ENCODE peak calls at places on chromosome 6, in four cellular contexts. A is mesenchymal stem cell, L is psoas muscle, D is amygdala. T is an unnamed sample.

GRCh38 chr6:43491750-43492661 is 14.6 kb downstream of the TJAP1 start:
- DNase-seq in D (peak), A (no peak), L (peak), T (peak)

GRCh38 chr6:125114248-125114858 is 39.2 kb upstream of the TPD52L1 start:
- DNase-seq in L (peak), A (peak), D (no peak), T (peak)

GRCh38 chr6:169965239-169965638 is 213.8 kb downstream of the ERMARD start:
- DNase-seq in D (no peak), A (no peak), L (no peak), T (no peak)

GRCh38 chr6:31697555-31697954 is 5.6 kb downstream of the ABHD16A start:
- DNase-seq in D (no peak), A (no peak), L (no peak), T (no peak)

GRCh38 chr6:25302677-25303128 is 23.5 kb downstream of the CARMIL1 start:
- DNase-seq in L (no peak), D (no peak), A (peak), T (no peak)

GRCh38 chr6:169251822-169252804 is 1.5 kb downstream of the THBS2 start:
- DNase-seq in L (no peak), A (no peak), D (no peak), T (no peak)

GRCh38 chr6:166460473-166461437 is 78.0 kb upstream of the MPC1 start:
- DNase-seq in D (no peak), A (no peak), L (no peak), T (no peak)

GRCh38 chr6:67676892-67677291 is 958.2 kb upstream of the ADGRB3 start:
- DNase-seq in D (no peak), L (no peak), A (no peak), T (no peak)

GRCh38 chr6:30490031-30490876 is 945 bp downstream of the HLA-E start:
- DNase-seq in A (peak), L (peak), D (peak), T (peak)